ENCODE peak calls at places on chromosomes 13 and 19, in ten cellular contexts. E is ELF-1; N is WTC11; D is T-helper 2 cell; F is neural progenitor cell; R is AG08396; B is neural crest cell; Q is body of pancreas; S is activated T-helper 2 cell treated with anti-CD3 and anti-CD28 coated beads, Interferon-gamma antibody, Interleukin-2, Interleukin-4, amounts not matched to agents 10 μg/mL and 5 μg/mL and 100 μg/mL, durations not matched to agents 14 hours and 24 hours and 36 hours; J is NCI-H1092. G is an unnamed sample.

GRCh38 chr19:10769533-10770491 is 51.9 kb downstream of the DNM2 start:
- DNase-seq in J (no peak), Q (peak), F (peak), E (peak), N (no peak), D (no peak), S (no peak), B (no peak), R (no peak), G (no peak)

GRCh38 chr13:80256352-80256932 is 84.5 kb downstream of the SPRY2 start:
- DNase-seq in B (no peak), Q (no peak), J (no peak), F (no peak), S (no peak), E (no peak), D (no peak), N (no peak), R (no peak), G (no peak)

GRCh38 chr13:98133949-98134348 is 8.9 kb upstream of the FARP1 start:
- DNase-seq in R (no peak), J (no peak), N (no peak), Q (no peak), E (no peak), S (no peak), D (no peak), B (no peak), F (no peak), G (no peak)

GRCh38 chr19:36449059-36449670 is 30.7 kb upstream of the ZFP82 start:
- DNase-seq in F (no peak), J (no peak), S (no peak), N (no peak), R (no peak), B (no peak), Q (no peak), E (peak), D (no peak), G (no peak)

GRCh38 chr19:16185925-16186234 is 670 bp downstream of the FAM32A start:
- DNase-seq in Q (no peak), D (no peak), J (no peak), N (no peak), R (no peak), S (peak), B (no peak), F (no peak), E (no peak), G (no peak)

GRCh38 chr13:112583592-112584277 is 4.2 kb downstream of the TUBGCP3 start:
- DNase-seq in B (no peak), F (no peak), R (no peak), S (no peak), N (no peak), J (no peak), E (no peak), Q (peak), D (no peak), G (no peak)

GRCh38 chr13:38566526-38566925 is 120.4 kb upstream of the FREM2 start:
- DNase-seq in N (no peak), D (no peak), J (peak), Q (no peak), R (no peak), E (no peak), F (no peak), B (no peak), S (no peak), G (no peak)

GRCh38 chr19:709965-710714 is 1.4 kb downstream of the PALM start:
- DNase-seq in E (no peak), Q (no peak), D (no peak), N (no peak), R (no peak), F (peak), S (no peak), J (no peak), B (no peak), G (no peak)

GRCh38 chr19:34082289-34083077 is 89.8 kb upstream of the LSM14A start:
- DNase-seq in B (no peak), J (no peak), N (peak), Q (no peak), S (no peak), D (no peak), F (peak), R (peak), E (peak), G (no peak)

GRCh38 chr13:97319088-97319487 is 97.0 kb downstream of the MBNL2 start:
- DNase-seq in R (no peak), N (no peak), S (no peak), E (no peak), F (no peak), D (no peak), J (no peak), B (no peak), Q (no peak), G (no peak)

GRCh38 chr19:16041571-16042386 is 34.5 kb upstream of the TPM4 start:
- DNase-seq in E (peak), J (peak), B (peak), D (peak), F (peak), N (peak), R (peak), Q (peak), S (peak), G (peak)

GRCh38 chr19:7871280-7871529 is 3.0 kb downstream of the PRR36 start:
- DNase-seq in R (no peak), S (no peak), F (no peak), J (no peak), E (no peak), N (no peak), D (no peak), Q (no peak), B (no peak), G (no peak)

GRCh38 chr19:40279120-40279551 is 6.0 kb downstream of the AKT2 start:
- DNase-seq in R (no peak), F (no peak), D (no peak), E (no peak), S (no peak), B (no peak), N (no peak), J (no peak), Q (no peak), G (peak)

GRCh38 chr13:44015808-44016207 is 136.1 kb downstream of the LACC1 start:
- DNase-seq in E (no peak), Q (no peak), D (no peak), B (no peak), F (no peak), S (no peak), N (no peak), R (no peak), J (no peak), G (no peak)

GRCh38 chr13:111630411-111630810 is 310.0 kb downstream of the TEX29 start:
- DNase-seq in S (no peak), J (peak), N (peak), Q (no peak), E (peak), F (peak), B (no peak), R (no peak), D (no peak), G (no peak)

GRCh38 chr13:51862965-51863364 is 1.2 kb downstream of the CCDC70 start:
- DNase-seq in D (no peak), S (no peak), B (no peak), R (no peak), F (no peak), N (no peak), Q (no peak), E (no peak), J (no peak), G (no peak)

GRCh38 chr13:30340367-30341184 is 33.2 kb upstream of the KATNAL1 start:
- DNase-seq in R (peak), Q (peak), E (peak), B (no peak), J (no peak), N (no peak), S (no peak), D (no peak), F (no peak), G (peak)

GRCh38 chr19:4910594-4911273 is 1.4 kb downstream of the UHRF1 start:
- DNase-seq in D (no peak), Q (peak), E (peak), J (no peak), B (peak), N (no peak), S (peak), R (peak), F (peak), G (peak)

GRCh38 chr19:12611361-12611699 is 610 bp downstream of the ZNF791 start:
- DNase-seq in B (peak), J (peak), Q (peak), N (peak), F (peak), E (peak), D (no peak), R (peak), S (no peak), G (peak)

GRCh38 chr13:69389899-69390298 is 717.7 kb upstream of the ATXN8OS start:
- DNase-seq in N (no peak), F (no peak), Q (no peak), R (no peak), B (no peak), S (no peak), D (no peak), J (no peak), E (no peak), G (no peak)

GRCh38 chr13:40102854-40103253 is 447.4 kb downstream of the COG6 start:
- DNase-seq in B (no peak), N (no peak), F (no peak), E (peak), D (no peak), S (no peak), R (peak), Q (no peak), J (no peak), G (peak)

GRCh38 chr19:32017341-32017948 is 328.0 kb upstream of the ZNF507 start:
- DNase-seq in J (no peak), R (no peak), E (no peak), F (no peak), D (no peak), B (no peak), S (no peak), Q (no peak), N (no peak), G (no peak)

GRCh38 chr19:39275578-39275977 is 7.4 kb downstream of the IFNL2 start:
- DNase-seq in R (no peak), N (no peak), Q (no peak), B (no peak), F (no peak), D (no peak), S (no peak), E (no peak), J (no peak), G (no peak)

GRCh38 chr19:9323919-9324583 is at the start of gene ZNF559:
- DNase-seq in J (peak), F (peak), B (peak), Q (peak), D (peak), R (peak), E (peak), N (peak), S (peak), G (peak)

GRCh38 chr13:80979035-80979641 is 638.2 kb upstream of the SPRY2 start:
- DNase-seq in B (peak), F (peak), R (peak), D (no peak), J (peak), E (peak), Q (peak), S (no peak), N (peak), G (peak)

GRCh38 chr19:13173129-13173737 is 23.0 kb downstream of the IER2 start:
- DNase-seq in N (no peak), R (no peak), D (no peak), J (no peak), S (no peak), B (no peak), F (no peak), Q (no peak), E (no peak), G (no peak)

GRCh38 chr19:1251233-1251502 is 2.8 kb downstream of the MIDN start:
- DNase-seq in D (no peak), F (peak), R (peak), B (no peak), E (no peak), Q (peak), J (no peak), N (no peak), S (no peak), G (peak)

GRCh38 chr19:55688422-55689218 is 13.6 kb downstream of the EPN1 start:
- DNase-seq in S (no peak), B (no peak), E (peak), N (no peak), J (no peak), D (no peak), R (no peak), Q (no peak), F (no peak), G (peak)

G was measured in mucosa of descending colon.